ENCODE peak calls at places on chromosomes 13 and 19, in five cellular contexts. J is BE2C; I is lung; Q is neuronal stem cell; W is CD8-positive, alpha-beta memory T cell. N is an unnamed sample.

GRCh38 chr13:51689597-51689996 is 105.3 kb downstream of the WDFY2 start:
- DNase-seq in J (no peak), I (no peak), Q (no peak), W (no peak), N (no peak)

GRCh38 chr13:28494537-28494860 is 429 bp downstream of the FLT1 start:
- DNase-seq in J (peak; percentile 19), I (no peak), Q (peak; percentile 21), W (no peak), N (no peak)

GRCh38 chr19:39046037-39046821 is 13.9 kb upstream of the FBXO27 start:
- DNase-seq in J (peak; percentile 21), I (no peak), Q (no peak), W (no peak), N (no peak)

GRCh38 chr13:102141625-102142472 is 260.0 kb downstream of the FGF14 start:
- DNase-seq in J (no peak), I (no peak), Q (no peak), W (no peak), N (no peak)

GRCh38 chr13:69856331-69856730 is 251.3 kb upstream of the ATXN8OS start:
- DNase-seq in J (no peak), I (no peak), Q (peak; percentile 12), W (no peak), N (no peak)

GRCh38 chr19:38193445-38193844 is 30.6 kb downstream of the DPF1 start:
- DNase-seq in J (peak; percentile 83), I (no peak), Q (no peak), W (no peak), N (no peak)

GRCh38 chr19:52535831-52536800 is 8.6 kb downstream of the ZNF808 start:
- DNase-seq in J (peak; percentile 95), I (peak; percentile 82), Q (peak; percentile 82), W (peak; percentile 92), N (peak; percentile 89)

GRCh38 chr13:113126265-113127150 is 3.9 kb downstream of the F10 start:
- DNase-seq in J (peak; percentile 3), I (no peak), Q (no peak), W (no peak), N (peak; percentile 3)

GRCh38 chr13:40786568-40786996 is 2.8 kb upstream of the SLC25A15 start:
- DNase-seq in J (no peak), I (no peak), Q (no peak), W (no peak), N (no peak)

GRCh38 chr13:112697756-112698655 is 8.2 kb downstream of the ATP11A start:
- DNase-seq in J (no peak), I (no peak), Q (no peak), W (no peak), N (no peak)

GRCh38 chr13:80881495-80882482 is 540.9 kb upstream of the SPRY2 start:
- DNase-seq in J (no peak), I (no peak), Q (no peak), W (no peak), N (no peak)

GRCh38 chr19:2982983-2983350 is 5.6 kb downstream of the TLE6 start:
- DNase-seq in J (peak; percentile 99), I (peak; percentile 71), Q (no peak), W (no peak), N (peak; percentile 98)

GRCh38 chr13:41660426-41660825 is 203.1 kb downstream of the RGCC start:
- DNase-seq in J (no peak), I (no peak), Q (no peak), W (no peak), N (no peak)

GRCh38 chr19:10116085-10116865 is 3.4 kb downstream of the EIF3G start:
- DNase-seq in J (peak; percentile 42), I (no peak), Q (no peak), W (peak; percentile 49), N (no peak)

GRCh38 chr13:32902898-32903297 is 113.3 kb upstream of the KL start:
- DNase-seq in J (peak; percentile 47), I (no peak), Q (no peak), W (no peak), N (peak; percentile 39)

GRCh38 chr13:23617551-23618014 is 47.4 kb downstream of the TNFRSF19 start:
- DNase-seq in J (peak; percentile 31), I (no peak), Q (no peak), W (no peak), N (no peak)

GRCh38 chr13:20392530-20392929 is 133.1 kb downstream of the CRYL1 start:
- DNase-seq in J (no peak), I (no peak), Q (no peak), W (no peak), N (no peak)

GRCh38 chr19:35109395-35110112 is 6.1 kb upstream of the FXYD3 start:
- DNase-seq in J (no peak), I (no peak), Q (no peak), W (no peak), N (no peak)
- H3K4me3 ChIP-seq in J (no peak overlapping the region), I (no peak overlapping the region), Q (no peak overlapping the region), W (no peak overlapping the region), N (no peak overlapping the region)

DNA sequence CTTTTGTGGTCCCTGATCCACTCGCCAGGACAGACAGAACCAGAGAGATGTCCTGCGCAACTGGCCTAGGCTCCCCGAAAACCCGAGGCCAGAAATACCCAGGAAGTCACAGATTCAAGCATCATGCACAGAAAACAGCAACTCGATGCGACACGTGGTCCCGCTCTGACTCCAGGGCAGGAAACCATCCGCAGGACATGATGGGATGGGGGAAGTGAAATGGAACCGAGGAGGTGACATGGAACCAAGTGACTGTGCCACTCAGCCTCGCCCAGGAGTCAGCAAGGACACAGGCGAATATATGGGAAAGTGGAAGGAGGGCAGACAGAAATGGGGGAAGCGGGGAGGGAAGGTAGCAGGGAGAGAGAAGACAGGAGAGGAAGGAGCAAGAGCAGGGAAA is 1.1 kb downstream of the ZSCAN18 start:
- DNase-seq in J (no peak), I (no peak), Q (no peak), W (no peak), N (no peak)
- H3K9me3 ChIP-seq in J (peaks cover 6% of the 10 kb centered on the region), I (peaks cover 31% of the 10 kb centered on the region), Q (peaks cover 19% of the 10 kb centered on the region), W (peaks cover 9% of the 10 kb centered on the region), N (no peaks in the 10 kb centered on the region)

GRCh38 chr13:83450586-83450985 is 431.7 kb downstream of the SLITRK1 start:
- DNase-seq in J (no peak), I (no peak), Q (no peak), W (no peak), N (no peak)
- H3K4me3 ChIP-seq in J (no peak overlapping the region), I (no peak overlapping the region), Q (no peak overlapping the region), W (no peak overlapping the region), N (no peak overlapping the region)

DNA sequence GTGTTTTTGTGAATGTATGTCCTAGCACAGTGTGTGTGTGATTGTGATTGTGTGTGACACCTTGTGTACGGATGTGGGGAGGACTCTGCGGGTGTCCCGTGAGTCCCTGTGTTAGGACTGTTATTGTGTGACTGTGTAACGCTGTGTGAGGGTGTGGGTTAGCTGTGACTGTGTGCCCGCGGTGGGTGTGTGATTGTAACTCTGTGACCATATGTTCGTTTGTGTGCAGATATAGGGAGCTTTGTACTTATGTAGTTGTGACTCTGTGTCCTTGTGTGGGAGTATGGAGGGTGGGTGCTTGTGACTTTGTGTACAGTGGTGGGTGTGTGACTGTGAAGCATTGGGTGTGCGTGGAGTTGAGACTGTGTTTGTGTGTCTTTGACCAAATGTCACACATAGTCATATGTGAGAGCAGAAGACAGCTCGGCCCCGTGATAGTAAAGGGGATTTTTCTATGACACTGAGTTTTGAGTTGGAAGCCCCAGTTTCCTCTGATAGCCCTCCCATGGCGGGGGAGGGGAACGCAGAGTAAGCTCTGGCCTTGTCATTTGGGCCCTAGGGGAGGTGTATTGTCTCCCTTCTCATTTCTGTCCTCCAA is 949 bp upstream of the ZNF260 start:
- DNase-seq in J (no peak), I (no peak), Q (no peak), W (peak; percentile 49), N (no peak)
- H3K9me3 ChIP-seq in J (no peaks in the 10 kb centered on the region), I (peaks cover 15% of the 10 kb centered on the region), Q (peaks cover 18% of the 10 kb centered on the region), W (peaks cover 10% of the 10 kb centered on the region), N (peaks cover 12% of the 10 kb centered on the region)